ENCODE peak calls at places on chromosomes 7 and 10, in four cellular contexts. B is HepG2, W is WTC11, M is K562. I is an unnamed sample.

GRCh38 chr7:34087892-34088891 is 182.9 kb downstream of the BMPER start:
- DNase-seq in B (peak), W (peak), M (no peak), I (peak)

GRCh38 chr7:51314041-51314440 is 2.6 kb downstream of the COBL start:
- DNase-seq in B (no peak), W (no peak), M (no peak), I (no peak)

GRCh38 chr7:131302876-131303707 is 24.6 kb upstream of the MKLN1 start:
- DNase-seq in B (peak), W (peak), M (no peak), I (peak)

GRCh38 chr7:3888096-3888495 is 587.0 kb downstream of the SDK1 start:
- DNase-seq in B (no peak), W (no peak), M (no peak), I (no peak)

GRCh38 chr10:48526371-48526821 is 78.5 kb downstream of the ARHGAP22 start:
- DNase-seq in B (no peak), W (no peak), M (no peak), I (no peak)

GRCh38 chr7:65239707-65240352 is 133.8 kb upstream of the ZNF92 start:
- DNase-seq in B (peak), W (peak), M (no peak), I (peak)

GRCh38 chr10:102310356-102311024 is 65.2 kb downstream of the GBF1 start:
- DNase-seq in B (peak), W (no peak), M (no peak), I (no peak)

GRCh38 chr7:137476937-137477336 is 133.4 kb upstream of the PTN start:
- DNase-seq in B (no peak), W (no peak), M (no peak), I (no peak)

GRCh38 chr7:101728128-101728527 is 89.3 kb upstream of the CUX1 start:
- DNase-seq in B (no peak), W (no peak), M (no peak), I (no peak)

GRCh38 chr7:71308105-71308504 is 176.2 kb downstream of the GALNT17 start:
- DNase-seq in B (no peak), W (no peak), M (no peak), I (no peak)

GRCh38 chr10:88122145-88122544 is 258.7 kb downstream of the PTEN start:
- DNase-seq in B (no peak), W (no peak), M (no peak), I (no peak)

GRCh38 chr10:91316486-91316885 is 93.7 kb upstream of the HECTD2 start:
- DNase-seq in B (no peak), W (no peak), M (no peak), I (no peak)

GRCh38 chr7:44977304-44977858 is 1.4 kb downstream of the MYO1G start:
- DNase-seq in B (no peak), W (no peak), M (no peak), I (no peak)

GRCh38 chr7:42167206-42167913 is 69.6 kb downstream of the GLI3 start:
- DNase-seq in B (no peak), W (no peak), M (no peak), I (no peak)

GRCh38 chr10:69802424-69803161 is 887 bp downstream of the COL13A1 start:
- DNase-seq in B (no peak), W (peak), M (no peak), I (peak)

GRCh38 chr10:23015021-23015707 is 80.2 kb upstream of the MSRB2 start:
- DNase-seq in B (no peak), W (no peak), M (no peak), I (no peak)

GRCh38 chr7:645606-646005 is 80.9 kb upstream of the DNAAF5 start:
- DNase-seq in B (no peak), W (no peak), M (no peak), I (no peak)

GRCh38 chr7:27262121-27262520 is 19.5 kb downstream of the EVX1 start:
- DNase-seq in B (no peak), W (no peak), M (no peak), I (no peak)

GRCh38 chr10:122435212-122435827 is 19.1 kb upstream of the ARMS2 start:
- DNase-seq in B (peak), W (no peak), M (peak), I (no peak)

GRCh38 chr7:80921130-80921529 is 2.3 kb upstream of the SEMA3C start:
- DNase-seq in B (no peak), W (no peak), M (no peak), I (no peak)

GRCh38 chr10:12549297-12549696 is 199.9 kb downstream of the CAMK1D start:
- DNase-seq in B (no peak), W (no peak), M (no peak), I (no peak)

GRCh38 chr10:43437141-43437860 is 390 bp downstream of the ZNF487 start:
- DNase-seq in B (no peak), W (no peak), M (no peak), I (no peak)

GRCh38 chr7:52639981-52640380 is 395.5 kb upstream of the POM121L12 start:
- DNase-seq in B (no peak), W (no peak), M (no peak), I (no peak)

GRCh38 chr7:75650062-75650461 is 88.7 kb downstream of the HIP1 start:
- DNase-seq in B (no peak), W (peak), M (no peak), I (no peak)

GRCh38 chr7:28596245-28596935 is 184.1 kb downstream of the CREB5 start:
- DNase-seq in B (peak), W (no peak), M (no peak), I (no peak)

GRCh38 chr10:125779403-125780327 is 4.0 kb upstream of the MMP21 start:
- DNase-seq in B (no peak), W (no peak), M (no peak), I (no peak)

GRCh38 chr10:18402766-18403346 is 248.5 kb downstream of the NSUN6 start:
- DNase-seq in B (no peak), W (no peak), M (no peak), I (no peak)

GRCh38 chr10:3935141-3935540 is 150.1 kb upstream of the KLF6 start:
- DNase-seq in B (no peak), W (no peak), M (no peak), I (no peak)

GRCh38 chr7:2638224-2638991 is 6.6 kb downstream of the TTYH3 start:
- DNase-seq in B (peak), W (no peak), M (no peak), I (no peak)

GRCh38 chr10:5645375-5645774 is 21.0 kb downstream of the ASB13 start:
- DNase-seq in B (no peak), W (no peak), M (no peak), I (no peak)

GRCh38 chr7:39413866-39414668 is 152.1 kb upstream of the YAE1 start:
- DNase-seq in B (peak), W (peak), M (peak), I (peak)

GRCh38 chr10:88735661-88736060 is 24.2 kb upstream of the LIPN start:
- DNase-seq in B (no peak), W (no peak), M (no peak), I (no peak)

GRCh38 chr10:28628184-28628893 is 49.0 kb upstream of the BAMBI start:
- DNase-seq in B (peak), W (peak), M (peak), I (peak)

GRCh38 chr10:49082767-49083166 is 32.6 kb downstream of the VSTM4 start:
- DNase-seq in B (no peak), W (no peak), M (no peak), I (no peak)

GRCh38 chr7:44377681-44378421 is 52.5 kb upstream of the CAMK2B start:
- DNase-seq in B (no peak), W (no peak), M (no peak), I (peak)

GRCh38 chr10:132974886-132975881 is 32.8 kb upstream of the CFAP46 start:
- DNase-seq in B (no peak), W (no peak), M (no peak), I (no peak)

GRCh38 chr10:91319336-91319735 is 90.8 kb upstream of the HECTD2 start:
- DNase-seq in B (no peak), W (no peak), M (no peak), I (no peak)

DNA sequence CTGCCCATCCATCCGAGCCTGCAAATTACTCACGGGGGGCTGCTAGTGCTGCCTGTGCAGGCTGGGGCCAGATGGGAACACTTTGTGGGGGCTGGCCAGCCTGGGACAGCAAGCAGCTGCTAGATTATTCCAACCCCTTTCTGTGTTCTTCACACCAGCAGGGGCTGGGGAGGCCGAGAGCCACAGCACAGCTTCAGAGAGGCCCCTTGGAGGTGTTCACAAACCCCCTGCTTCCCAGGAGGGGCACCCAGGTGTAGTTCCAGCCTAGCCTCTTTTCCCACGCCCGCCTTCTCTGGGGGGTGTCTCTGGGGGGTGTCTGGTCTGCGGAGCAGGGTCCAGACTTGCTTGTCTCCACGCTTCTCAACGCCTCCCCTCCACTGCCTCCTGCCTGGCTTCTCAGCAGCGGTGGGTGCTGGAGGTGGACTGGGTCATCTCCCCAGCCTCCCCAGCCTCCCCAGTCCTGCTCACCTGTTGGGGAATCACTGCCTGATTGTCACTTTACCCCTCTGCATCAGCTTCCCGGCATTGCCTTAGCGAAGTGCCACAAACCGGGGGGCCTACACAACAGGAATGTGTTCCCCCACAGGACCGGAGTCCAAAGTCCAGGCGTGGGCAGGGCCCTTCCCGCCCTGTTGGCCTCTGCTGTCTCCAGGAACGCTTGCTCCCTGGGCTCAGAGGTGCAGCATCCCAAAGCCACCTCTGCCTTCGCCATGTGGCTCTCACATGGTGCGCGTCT is 74.0 kb upstream of the EN2 start:
- DNase-seq in B (peak), W (no peak), M (no peak), I (no peak)
- TF ChIP-seq ELF4 in B (no peak), W (no peak), M (no peak), I (no peak)

DNA sequence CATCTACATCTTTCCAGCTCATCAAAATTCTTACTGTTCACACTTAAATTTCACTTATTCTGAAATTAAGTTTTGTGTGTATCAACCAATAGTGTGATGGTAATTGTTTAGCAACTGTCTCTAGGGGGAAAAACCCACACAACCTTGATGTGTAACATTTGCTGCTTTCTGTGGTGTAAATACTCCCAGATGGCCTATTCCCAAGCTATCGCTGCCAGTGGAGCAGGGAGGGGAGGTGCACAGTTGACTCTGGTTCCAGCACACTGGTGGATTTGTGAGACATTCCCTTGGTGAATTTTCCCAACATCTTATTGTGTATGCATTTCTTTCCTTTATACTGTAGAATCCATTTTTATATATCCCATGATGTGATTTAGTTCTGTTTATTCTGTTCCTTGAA is 275.9 kb upstream of the SHH start:
- DNase-seq in B (no peak), W (no peak), M (no peak), I (no peak)
- TF ChIP-seq ELF4 in B (no peak), W (no peak), M (no peak), I (no peak)

GRCh38 chr10:79454259-79454658 is 8.8 kb upstream of the ZCCHC24 start:
- DNase-seq in B (no peak), W (no peak), M (no peak), I (no peak)
- TF ChIP-seq ELF4 in B (no peak), W (no peak), M (no peak), I (no peak)

GRCh38 chr7:136184719-136185118 is 207.6 kb upstream of the MTPN start:
- DNase-seq in B (no peak), W (no peak), M (no peak), I (no peak)
- TF ChIP-seq ELF4 in B (no peak), W (no peak), M (no peak), I (no peak)

GRCh38 chr7:79876769-79877362 is 257.8 kb upstream of the GNAI1 start:
- DNase-seq in B (no peak), W (no peak), M (no peak), I (no peak)
- TF ChIP-seq ELF4 in B (no peak), W (no peak), M (no peak), I (no peak)